ENCODE peak calls at places on chromosomes 11 and 22, in ten cellular contexts. N is heart left ventricle, G is neural progenitor cell, E is tibial artery, Q is esophagus muscularis mucosa, U is dorsolateral prefrontal cortex, C is psoas muscle, K is body of pancreas, J is stomach, Z is SK-N-SH. O is an unnamed sample. For H3K27me3, the result is how much of the 10 kb centered on the place peaks cover.

GRCh38 chr11:7646866-7647265 is 26.4 kb downstream of the CYB5R2 start:
- DNase-seq in N (no peak), G (no peak), E (no peak), Q (no peak), U (no peak), C (no peak), K (no peak), J (no peak), Z (no peak), O (no peak)

GRCh38 chr11:125593113-125593761 is 585 bp downstream of the STT3A start:
- DNase-seq in N (no peak), G (no peak), E (no peak), Q (no peak), U (no peak), C (no peak), K (peak), J (no peak), Z (no peak), O (no peak)

GRCh38 chr11:61718613-61719302 is 33.7 kb upstream of the MYRF start:
- DNase-seq in N (peak), G (peak), E (no peak), Q (no peak), U (no peak), C (no peak), K (no peak), J (no peak), Z (peak), O (no peak)

GRCh38 chr11:93542753-93543246 is 391 bp downstream of the SMCO4 start:
- DNase-seq in N (no peak), G (no peak), E (peak), Q (no peak), U (no peak), C (no peak), K (peak), J (peak), Z (no peak), O (no peak)

GRCh38 chr22:44898236-44898635 is 111.6 kb downstream of the PHF21B start:
- DNase-seq in N (no peak), G (no peak), E (no peak), Q (no peak), U (no peak), C (no peak), K (no peak), J (peak), Z (no peak), O (peak)

GRCh38 chr11:118636569-118637290 is 29.3 kb downstream of the PHLDB1 start:
- DNase-seq in N (no peak), G (no peak), E (no peak), Q (no peak), U (no peak), C (no peak), K (no peak), J (no peak), Z (no peak), O (no peak)

GRCh38 chr22:39252461-39253391 is 7.9 kb upstream of the PDGFB start:
- DNase-seq in N (no peak), G (no peak), E (no peak), Q (no peak), U (no peak), C (no peak), K (no peak), J (no peak), Z (no peak), O (no peak)

GRCh38 chr11:74345420-74345819 is 34.0 kb upstream of the P4HA3 start:
- DNase-seq in N (no peak), G (no peak), E (no peak), Q (no peak), U (no peak), C (no peak), K (no peak), J (no peak), Z (no peak), O (no peak)

GRCh38 chr11:2474059-2474901 is 29.5 kb downstream of the KCNQ1 start:
- DNase-seq in N (peak), G (no peak), E (peak), Q (peak), U (no peak), C (no peak), K (no peak), J (peak), Z (no peak), O (peak)

GRCh38 chr11:1516273-1517067 is 29.9 kb upstream of the MOB2 start:
- DNase-seq in N (peak), G (no peak), E (no peak), Q (no peak), U (no peak), C (no peak), K (no peak), J (no peak), Z (peak), O (no peak)

GRCh38 chr22:30324008-30324730 is 2.6 kb downstream of the TBC1D10A start:
- DNase-seq in N (no peak), G (no peak), E (no peak), Q (no peak), U (no peak), C (no peak), K (peak), J (no peak), Z (no peak), O (no peak)

GRCh38 chr11:115558635-115559034 is 54.4 kb upstream of the CADM1 start:
- DNase-seq in N (no peak), G (no peak), E (no peak), Q (no peak), U (no peak), C (no peak), K (no peak), J (no peak), Z (no peak), O (no peak)

GRCh38 chr11:122754553-122755322 is 83.6 kb upstream of the CRTAM start:
- DNase-seq in N (no peak), G (peak), E (no peak), Q (no peak), U (no peak), C (no peak), K (peak), J (no peak), Z (no peak), O (no peak)

DNA sequence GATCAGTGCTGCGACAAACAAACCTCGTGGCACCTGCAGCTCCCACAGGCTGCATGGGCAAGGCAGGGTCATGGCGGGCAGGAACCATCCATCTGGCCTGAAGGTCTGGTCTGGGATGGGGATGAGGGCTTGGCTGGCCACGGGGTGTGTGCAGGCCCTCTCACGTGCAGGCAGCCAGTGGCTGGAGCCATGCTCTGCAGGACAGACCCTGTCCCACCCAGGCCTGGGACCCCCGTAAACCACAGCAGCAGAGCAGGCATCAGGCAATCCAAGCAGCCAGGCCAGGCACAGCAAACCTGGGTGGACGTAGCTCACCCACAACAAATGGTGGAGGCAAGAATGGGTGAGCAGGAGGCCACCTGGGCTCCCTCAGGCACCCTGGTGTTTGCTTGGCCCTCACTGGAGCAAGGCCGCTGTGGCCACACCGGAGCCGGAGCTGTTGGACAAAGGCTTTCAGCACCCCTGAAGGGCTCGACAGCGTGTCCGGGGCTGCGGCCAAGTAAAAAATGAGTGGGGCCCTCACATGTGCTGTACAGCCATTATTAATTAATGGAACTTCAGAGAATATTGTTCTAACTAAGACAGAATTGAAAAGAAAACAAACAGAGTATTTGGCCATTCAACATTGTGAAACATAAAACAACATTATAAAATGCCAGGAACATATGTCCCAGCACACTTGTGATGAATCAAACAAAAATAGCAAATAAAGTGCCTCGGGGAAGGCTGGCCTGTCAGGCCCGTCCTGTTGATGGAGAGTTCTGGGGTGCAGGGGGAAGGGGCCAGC is 24.0 kb upstream of the GNB1L start:
- DNase-seq in N (no peak), G (no peak), E (peak), Q (no peak), U (no peak), C (peak), K (no peak), J (no peak), Z (peak), O (peak)
- H3K4me3 ChIP-seq in N (no peak), G (no peak), E (no peak), Q (no peak), U (no peak), C (no peak), K (no peak), J (no peak), Z (no peak), O (no peak)

DNA sequence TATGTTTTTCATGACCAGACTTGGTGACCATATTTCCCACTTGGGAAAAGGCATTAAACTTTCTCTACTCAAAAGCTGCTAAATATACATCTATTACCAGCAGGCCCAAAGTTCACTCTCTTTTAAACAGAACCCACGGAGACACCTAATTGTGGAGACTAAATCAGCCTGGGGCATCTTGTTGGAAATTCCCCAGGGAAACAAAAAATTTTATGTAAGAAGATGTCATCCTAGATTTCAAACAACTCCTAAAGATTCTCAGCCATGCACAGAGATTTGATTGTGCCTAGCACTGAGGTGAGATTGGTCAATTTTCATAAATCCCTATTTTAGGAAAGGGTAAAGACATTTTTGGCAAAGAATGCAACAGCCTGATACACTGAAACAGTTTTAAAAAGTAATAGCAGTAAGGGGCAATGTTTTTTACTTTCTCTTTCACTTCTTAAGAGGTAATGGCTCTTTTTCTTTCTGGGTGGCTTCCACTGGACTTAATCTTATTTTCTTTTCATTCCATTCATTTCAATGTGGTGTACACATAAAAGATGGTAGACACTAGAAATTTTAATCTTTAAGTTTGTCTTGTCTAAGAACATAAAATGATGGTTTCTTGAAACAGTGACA is 9.6 kb downstream of the OR52N2 start:
- DNase-seq in N (no peak), G (no peak), E (no peak), Q (no peak), U (no peak), C (no peak), K (no peak), J (no peak), Z (no peak), O (no peak)
- H3K27me3 ChIP-seq in N (under half), G (under half), E (under half), Q (under half), U (under half), C (under half), K (under half), J (under half), Z (under half), O (under half)

DNA sequence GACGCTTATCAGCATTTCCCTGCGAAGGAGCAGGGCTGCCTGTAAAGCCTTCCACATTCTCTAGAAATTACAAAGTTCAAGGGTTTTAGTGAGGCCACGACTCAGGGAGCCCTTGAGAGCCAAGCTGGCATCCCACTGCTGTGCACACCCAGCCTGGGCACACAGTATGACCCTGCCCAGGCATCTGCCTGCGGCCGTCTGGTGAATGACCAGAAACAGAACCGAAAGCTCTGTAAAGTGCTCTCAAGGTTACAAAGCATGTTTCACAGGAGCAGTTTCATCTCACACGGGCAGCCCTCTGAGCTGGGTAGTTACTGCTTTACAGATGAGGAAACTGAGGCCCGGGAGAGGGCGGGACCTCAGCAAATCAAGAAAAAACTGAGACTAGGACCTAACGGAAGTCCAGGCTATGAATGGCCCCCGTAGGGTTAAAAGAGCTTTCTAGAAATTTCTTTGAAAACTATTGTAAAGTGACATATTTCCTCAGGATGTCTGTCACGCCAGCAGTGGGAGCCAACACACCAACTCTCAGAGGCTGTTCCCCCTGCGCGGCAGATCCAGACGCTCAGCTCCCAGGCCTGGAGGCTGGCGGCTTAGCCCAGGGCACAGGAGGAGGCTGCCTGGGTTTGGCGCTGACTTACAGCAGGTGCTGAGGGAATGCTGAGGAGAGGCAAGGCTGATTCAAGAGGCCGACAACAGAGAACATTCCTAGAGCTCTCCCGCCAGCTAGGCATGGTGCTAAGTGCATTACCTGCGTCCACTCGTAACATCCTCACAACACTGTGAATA is 7.7 kb upstream of the TCF20 start:
- DNase-seq in N (no peak), G (peak), E (no peak), Q (no peak), U (peak), C (no peak), K (no peak), J (no peak), Z (peak), O (no peak)
- TF ChIP-seq CTCF in N (peak), G (peak), E (no peak), Q (no peak), U (peak), C (no peak), K (no peak), J (no peak), Z (no peak), O (no peak)

GRCh38 chr11:78219493-78220217 is 30.9 kb downstream of the USP35 start:
- DNase-seq in N (no peak), G (no peak), E (peak), Q (no peak), U (no peak), C (no peak), K (no peak), J (no peak), Z (no peak), O (no peak)

GRCh38 chr11:78218707-78219492 is 30.2 kb downstream of the USP35 start:
- DNase-seq in N (no peak), G (no peak), E (peak), Q (no peak), U (no peak), C (no peak), K (no peak), J (no peak), Z (no peak), O (no peak)

GRCh38 chr11:78221396-78222315 is 32.9 kb downstream of the USP35 start:
- DNase-seq in N (no peak), G (no peak), E (peak), Q (peak), U (no peak), C (no peak), K (no peak), J (no peak), Z (no peak), O (no peak)

GRCh38 chr11:78217650-78218541 is 29.2 kb downstream of the USP35 start:
- DNase-seq in N (no peak), G (no peak), E (peak), Q (no peak), U (no peak), C (no peak), K (no peak), J (no peak), Z (no peak), O (no peak)

DNA sequence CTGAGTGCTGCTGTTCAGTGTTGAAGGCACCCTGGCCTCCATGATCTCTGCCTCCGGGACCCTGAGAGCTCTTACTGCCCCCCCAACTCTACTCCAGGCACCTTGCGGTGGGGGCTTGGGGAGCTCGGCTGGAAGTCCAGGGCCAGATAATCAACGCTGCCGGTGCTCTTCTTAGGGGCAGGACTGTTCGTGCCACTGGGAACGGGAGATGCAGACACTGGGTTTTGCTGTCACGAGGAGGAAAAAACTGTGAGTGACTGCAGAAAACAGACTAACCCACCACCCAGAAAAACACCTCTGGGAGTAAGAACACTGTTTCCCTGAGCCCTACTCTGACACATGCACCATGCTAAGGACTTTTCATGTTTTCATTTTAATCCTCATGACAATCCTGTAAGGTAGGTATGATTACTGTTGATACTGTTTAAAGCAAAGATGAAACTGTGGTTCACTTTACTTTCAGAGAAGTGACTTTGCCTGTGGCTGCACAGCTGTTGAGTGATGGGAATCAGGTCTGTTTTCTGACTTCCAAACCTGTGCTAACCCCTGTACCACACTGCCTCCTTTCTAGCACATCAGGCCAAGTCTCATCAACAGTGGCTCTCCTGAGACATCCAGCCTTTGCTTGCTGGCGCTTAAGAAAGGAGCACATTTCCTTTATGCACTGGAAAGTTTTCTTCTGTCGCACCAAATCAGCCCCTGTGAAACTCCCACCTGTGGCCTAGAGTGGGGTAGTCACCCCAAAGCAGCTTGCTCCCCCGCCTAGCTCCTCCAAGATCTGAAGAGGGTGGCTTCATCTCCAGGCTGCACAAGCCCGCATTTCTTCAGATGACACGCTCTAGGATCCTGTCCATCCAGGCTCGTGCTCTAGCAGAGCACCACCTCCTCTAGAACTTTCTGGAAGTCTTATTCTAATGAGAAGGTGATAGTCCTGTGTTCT is 31.8 kb downstream of the USP35 start:
- DNase-seq in N (no peak), G (no peak), E (peak), Q (peak), U (no peak), C (no peak), K (no peak), J (no peak), Z (no peak), O (no peak)
- H3K4me3 ChIP-seq in N (no peak), G (no peak), E (no peak), Q (no peak), U (no peak), C (no peak), K (no peak), J (no peak), Z (no peak), O (no peak)

GRCh38 chr11:113567097-113567496 is 91.9 kb upstream of the DRD2 start:
- DNase-seq in N (no peak), G (no peak), E (no peak), Q (no peak), U (no peak), C (no peak), K (no peak), J (no peak), Z (no peak), O (no peak)

GRCh38 chr11:113567867-113568266 is 92.7 kb upstream of the DRD2 start:
- DNase-seq in N (no peak), G (no peak), E (no peak), Q (no peak), U (no peak), C (no peak), K (no peak), J (no peak), Z (no peak), O (no peak)

GRCh38 chr11:113562576-113562975 is 87.4 kb upstream of the DRD2 start:
- DNase-seq in N (no peak), G (no peak), E (no peak), Q (no peak), U (no peak), C (no peak), K (no peak), J (no peak), Z (no peak), O (no peak)

GRCh38 chr11:113563766-113564165 is 88.6 kb upstream of the DRD2 start:
- DNase-seq in N (no peak), G (no peak), E (no peak), Q (no peak), U (no peak), C (no peak), K (no peak), J (no peak), Z (no peak), O (no peak)

DNA sequence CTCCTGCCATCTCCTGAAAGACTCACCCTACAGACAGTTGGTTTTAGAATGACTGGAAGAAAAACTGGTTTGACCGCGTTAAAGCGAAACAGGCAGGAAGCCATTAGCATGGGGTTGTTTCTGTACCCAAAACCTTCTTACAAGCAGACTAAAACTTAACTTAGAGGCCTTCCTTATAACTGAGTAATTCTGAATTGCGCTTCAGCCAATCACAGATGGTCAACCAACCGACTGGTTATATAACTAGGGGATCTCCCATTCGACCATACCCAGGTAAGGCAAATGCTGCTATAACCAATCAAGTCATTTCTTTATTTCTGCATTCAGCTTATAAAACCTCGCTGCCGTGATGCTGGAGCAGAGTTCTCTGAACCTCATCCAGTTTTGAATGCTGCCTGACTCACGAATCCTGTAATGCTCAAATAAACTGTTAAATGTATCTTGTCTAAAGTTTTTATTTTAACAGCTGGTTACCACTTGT is 87.8 kb upstream of the DRD2 start:
- DNase-seq in N (no peak), G (no peak), E (no peak), Q (no peak), U (no peak), C (no peak), K (no peak), J (no peak), Z (no peak), O (no peak)
- H3K27me3 ChIP-seq in N (under half), G (under half), E (under half), Q (under half), U (under half), C (under half), K (under half), J (under half), Z (under half), O (under half)

GRCh38 chr22:23156286-23156685 is 11.0 kb downstream of the RAB36 start:
- DNase-seq in N (no peak), G (no peak), E (no peak), Q (no peak), U (no peak), C (no peak), K (no peak), J (no peak), Z (no peak), O (no peak)
- TF ChIP-seq CTCF in N (no peak), G (no peak), E (no peak), Q (no peak), U (no peak), C (no peak), K (no peak), J (no peak), Z (no peak), O (no peak)

GRCh38 chr11:67233584-67234190 is 32.6 kb upstream of the GRK2 start:
- DNase-seq in N (no peak), G (no peak), E (no peak), Q (no peak), U (no peak), C (no peak), K (no peak), J (no peak), Z (no peak), O (no peak)
- H3K4me3 ChIP-seq in N (no peak), G (no peak), E (no peak), Q (no peak), U (no peak), C (no peak), K (no peak), J (no peak), Z (no peak), O (no peak)

O was measured in upper lobe of right lung.